ENCODE peak calls at places on chromosomes 1 and 21, in ten cellular contexts. T is iris pigment epithelial cell; S is non-pigmented ciliary epithelial cell; B is germinal center; M is naive thymus-derived CD4-positive, alpha-beta T cell; I is cardiac fibroblast; K is activated CD4-positive, alpha-beta T cell treated with anti-CD3 and anti-CD28 coated beads for 48 hours; R is mucosa of gallbladder; E is AG04450; J is activated CD4-positive, CD25-positive, alpha-beta regulatory T cell. W is an unnamed sample.

GRCh38 chr1:223102797-223103533 is 40.1 kb downstream of the TLR5 start:
- DNase-seq in M (no peak), R (peak), B (no peak), T (no peak), S (no peak), K (no peak), E (no peak), I (peak), J (no peak), W (no peak)

GRCh38 chr1:5691795-5692517 is 300.3 kb downstream of the NPHP4 start:
- DNase-seq in B (no peak), I (no peak), M (no peak), T (no peak), K (no peak), S (no peak), E (no peak), R (no peak), J (no peak), W (no peak)

GRCh38 chr1:206544562-206545257 is 37.4 kb downstream of the RASSF5 start:
- DNase-seq in M (peak), B (peak), S (no peak), R (peak), K (peak), E (no peak), T (peak), J (peak), I (peak), W (peak)

GRCh38 chr1:226977973-226978344 is 37.9 kb downstream of the COQ8A start:
- DNase-seq in M (no peak), I (no peak), J (no peak), S (no peak), B (no peak), R (no peak), E (no peak), T (no peak), K (no peak), W (no peak)

GRCh38 chr1:26768755-26769154 is 19.0 kb upstream of the PIGV start:
- DNase-seq in R (no peak), B (no peak), I (peak), K (no peak), S (no peak), E (no peak), T (peak), J (no peak), M (no peak), W (no peak)

GRCh38 chr1:110628356-110629105 is 22.4 kb upstream of the KCNA2 start:
- DNase-seq in J (no peak), B (no peak), K (no peak), S (no peak), T (no peak), I (no peak), M (no peak), E (no peak), R (no peak), W (no peak)

GRCh38 chr1:31725777-31726535 is 22.1 kb upstream of the COL16A1 start:
- DNase-seq in K (no peak), T (no peak), I (no peak), B (no peak), M (no peak), S (no peak), J (no peak), E (no peak), R (no peak), W (no peak)

GRCh38 chr1:182087951-182088350 is 26.4 kb upstream of the ZNF648 start:
- DNase-seq in M (peak), E (no peak), J (no peak), R (no peak), S (no peak), K (no peak), I (no peak), T (no peak), B (no peak), W (no peak)

GRCh38 chr1:157504646-157505045 is 47.7 kb downstream of the FCRL5 start:
- DNase-seq in K (no peak), E (no peak), M (no peak), R (no peak), S (no peak), T (no peak), I (no peak), J (no peak), B (no peak), W (no peak)

GRCh38 chr1:208170252-208170651 is 73.9 kb downstream of the PLXNA2 start:
- DNase-seq in B (no peak), I (no peak), R (no peak), J (no peak), M (no peak), S (no peak), E (no peak), T (no peak), K (no peak), W (no peak)

GRCh38 chr1:113763651-113764050 is 4.4 kb upstream of the PHTF1 start:
- DNase-seq in M (no peak), R (no peak), S (no peak), I (no peak), K (no peak), E (no peak), J (no peak), T (no peak), B (no peak), W (no peak)

GRCh38 chr1:6770727-6771567 is 14.3 kb upstream of the CAMTA1 start:
- DNase-seq in I (peak), T (peak), R (no peak), M (no peak), S (no peak), J (no peak), K (no peak), E (no peak), B (peak), W (no peak)

GRCh38 chr1:67264899-67265298 is 42.8 kb upstream of the IL12RB2 start:
- DNase-seq in I (no peak), S (no peak), B (no peak), J (no peak), K (no peak), R (no peak), E (no peak), M (peak), T (no peak), W (no peak)

GRCh38 chr21:26964379-26964778 is 2.5 kb downstream of the ADAMTS5 start:
- DNase-seq in I (no peak), K (no peak), S (no peak), R (peak), E (no peak), T (no peak), J (no peak), M (no peak), B (no peak), W (no peak)

GRCh38 chr1:211258756-211259595 is at the start of gene RCOR3:
- DNase-seq in B (peak), J (peak), E (peak), I (peak), M (peak), T (peak), K (peak), S (no peak), R (peak), W (peak)

GRCh38 chr1:8284167-8284566 is 33.7 kb upstream of the SLC45A1 start:
- DNase-seq in M (no peak), S (no peak), J (no peak), K (no peak), B (no peak), R (no peak), E (no peak), T (peak), I (peak), W (no peak)

GRCh38 chr1:197464039-197464438 is 196.0 kb downstream of the CRB1 start:
- DNase-seq in J (no peak), E (no peak), R (peak), S (no peak), K (no peak), T (peak), B (no peak), I (peak), M (no peak), W (no peak)

GRCh38 chr1:53258216-53258615 is 19.9 kb upstream of the MAGOH start:
- DNase-seq in B (no peak), K (no peak), R (no peak), M (no peak), T (no peak), I (no peak), E (no peak), J (no peak), S (no peak), W (no peak)